ENCODE peak calls at places on chromosomes 2 and 18, in four cellular contexts. Z is effector memory CD4-positive, alpha-beta T cell; W is neural progenitor cell; P is heart left ventricle. T is an unnamed sample. For H3K9me3, the result is how much of the 10 kb centered on the place peaks cover.

GRCh38 chr18:54958711-54959625 is at the start of gene CCDC68:
- DNase-seq in Z (no peak), W (peak), P (peak), T (peak)

GRCh38 chr18:26656944-26657536 is 108.7 kb upstream of the KCTD1 start:
- DNase-seq in Z (no peak), W (peak), P (peak), T (peak)

GRCh38 chr18:48885266-48885950 is 65.4 kb downstream of the SMAD7 start:
- DNase-seq in Z (no peak), W (no peak), P (no peak), T (peak)

GRCh38 chr18:23406271-23406787 is 46.8 kb upstream of the RIOK3 start:
- DNase-seq in Z (no peak), W (no peak), P (no peak), T (no peak)

GRCh38 chr2:11914455-11914854 is 168.0 kb downstream of the LPIN1 start:
- DNase-seq in Z (no peak), W (no peak), P (no peak), T (no peak)

GRCh38 chr2:233438573-233439147 is 84.4 kb downstream of the DGKD start:
- DNase-seq in Z (no peak), W (no peak), P (no peak), T (no peak)

GRCh38 chr2:199100326-199101110 is 357.2 kb downstream of the SATB2 start:
- DNase-seq in Z (no peak), W (no peak), P (no peak), T (no peak)

GRCh38 chr2:86790828-86791561 is at the start of gene CD8A:
- DNase-seq in Z (no peak), W (peak), P (no peak), T (no peak)

GRCh38 chr2:16629770-16630169 is 35.9 kb downstream of the CYRIA start:
- DNase-seq in Z (no peak), W (no peak), P (no peak), T (no peak)

GRCh38 chr2:38626326-38627031 is 23.8 kb upstream of the HNRNPLL start:
- DNase-seq in Z (peak), W (no peak), P (no peak), T (no peak)

GRCh38 chr18:21179590-21180220 is 62.3 kb upstream of the GREB1L start:
- DNase-seq in Z (peak), W (peak), P (peak), T (no peak)

GRCh38 chr18:48488388-48488850 is 50.4 kb upstream of the CTIF start:
- DNase-seq in Z (no peak), W (no peak), P (peak), T (peak)

GRCh38 chr2:143193121-143193520 is 63.9 kb downstream of the ARHGAP15 start:
- DNase-seq in Z (no peak), W (no peak), P (no peak), T (no peak)

GRCh38 chr2:48601349-48601748 is 16.3 kb upstream of the GTF2A1L start:
- DNase-seq in Z (no peak), W (peak), P (no peak), T (no peak)

GRCh38 chr2:41381701-41382100 is 666.1 kb upstream of the PKDCC start:
- DNase-seq in Z (no peak), W (no peak), P (no peak), T (no peak)

GRCh38 chr2:133331437-133331836 is 236.8 kb downstream of the NCKAP5 start:
- DNase-seq in Z (no peak), W (no peak), P (no peak), T (no peak)

GRCh38 chr2:118987886-118988285 is 45.9 kb downstream of the MARCO start:
- DNase-seq in Z (no peak), W (no peak), P (peak), T (peak)

GRCh38 chr18:58805482-58806187 is 59.0 kb upstream of the ZNF532 start:
- DNase-seq in Z (no peak), W (peak), P (no peak), T (no peak)

GRCh38 chr2:46800218-46800617 is 115.4 kb downstream of the MCFD2 start:
- DNase-seq in Z (no peak), W (no peak), P (no peak), T (no peak)

GRCh38 chr2:222919841-222920609 is 59.2 kb downstream of the ACSL3 start:
- DNase-seq in Z (no peak), W (no peak), P (no peak), T (no peak)

GRCh38 chr2:152548996-152549395 is 168.3 kb downstream of the PRPF40A start:
- DNase-seq in Z (no peak), W (no peak), P (no peak), T (no peak)

GRCh38 chr2:76450024-76450475 is 739.3 kb upstream of the GCFC2 start:
- DNase-seq in Z (no peak), W (no peak), P (no peak), T (no peak)

GRCh38 chr2:18611184-18611583 is 21.8 kb upstream of the NT5C1B start:
- DNase-seq in Z (no peak), W (no peak), P (no peak), T (no peak)

GRCh38 chr2:232901711-232902578 is 31.9 kb downstream of the SNORC start:
- DNase-seq in Z (no peak), W (no peak), P (no peak), T (peak)

GRCh38 chr2:226740039-226740648 is 59.5 kb downstream of the IRS1 start:
- DNase-seq in Z (no peak), W (no peak), P (no peak), T (no peak)

GRCh38 chr2:172702451-172702850 is 33.2 kb upstream of the RAPGEF4 start:
- DNase-seq in Z (no peak), W (no peak), P (no peak), T (no peak)

GRCh38 chr2:229622495-229623355 is 91.6 kb downstream of the DNER start:
- DNase-seq in Z (no peak), W (no peak), P (no peak), T (no peak)

GRCh38 chr2:39845460-39846146 is 66.5 kb upstream of the THUMPD2 start:
- DNase-seq in Z (no peak), W (no peak), P (no peak), T (no peak)

GRCh38 chr2:64145760-64146159 is 1.5 kb upstream of the PELI1 start:
- DNase-seq in Z (no peak), W (no peak), P (no peak), T (no peak)

GRCh38 chr2:136238552-136239346 is 120.8 kb upstream of the CXCR4 start:
- DNase-seq in Z (peak), W (peak), P (peak), T (no peak)

GRCh38 chr2:83054751-83055150 is 1404.3 kb downstream of the SUCLG1 start:
- DNase-seq in Z (no peak), W (no peak), P (no peak), T (no peak)

GRCh38 chr2:83055338-83056010 is 1403.6 kb downstream of the SUCLG1 start:
- DNase-seq in Z (no peak), W (no peak), P (no peak), T (no peak)

GRCh38 chr2:83051538-83052192 is 1407.4 kb downstream of the SUCLG1 start:
- DNase-seq in Z (no peak), W (no peak), P (no peak), T (no peak)
- H3K9me3 ChIP-seq in Z (under half), W (under half), P (under half), T (under half)

GRCh38 chr2:101738649-101739048 is 41.1 kb downstream of the MAP4K4 start:
- DNase-seq in Z (no peak), W (no peak), P (no peak), T (no peak)
- H3K9me3 ChIP-seq in Z (under half), W (under half), P (under half), T (under half)

GRCh38 chr2:89781962-89782361 is 1090.5 kb downstream of the RPIA start:
- DNase-seq in Z (no peak), W (no peak), P (no peak), T (no peak)

GRCh38 chr2:89784960-89785359 is 1093.5 kb downstream of the RPIA start:
- DNase-seq in Z (no peak), W (no peak), P (no peak), T (no peak)

GRCh38 chr2:89775885-89776284 is 1084.4 kb downstream of the RPIA start:
- DNase-seq in Z (no peak), W (no peak), P (no peak), T (no peak)

GRCh38 chr2:89780318-89780717 is 1088.8 kb downstream of the RPIA start:
- DNase-seq in Z (no peak), W (no peak), P (no peak), T (no peak)
- H3K9me3 ChIP-seq in Z (under half), W (half or more), P (half or more), T (half or more)

DNA sequence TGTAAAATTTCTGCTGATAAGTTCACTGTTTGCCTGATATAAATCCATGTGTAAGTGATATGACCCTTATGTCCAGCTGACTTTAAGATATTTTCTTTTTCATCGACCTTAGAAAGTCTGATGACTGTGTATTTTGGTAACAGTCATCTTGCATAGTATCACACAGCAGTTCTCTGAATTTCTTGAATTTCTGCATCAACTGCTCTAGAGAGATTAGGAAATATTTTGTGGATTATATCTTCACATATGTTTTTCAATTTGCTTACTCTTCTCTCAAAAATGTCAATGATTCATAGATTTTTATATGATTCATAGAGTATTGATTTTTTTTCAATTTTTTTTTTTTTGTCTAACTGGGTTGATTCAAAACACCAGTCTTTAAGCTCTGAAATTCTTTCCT is 945.3 kb downstream of the TRIB2 start:
- DNase-seq in Z (no peak), W (no peak), P (no peak), T (no peak)
- H3K9me3 ChIP-seq in Z (under half), W (under half), P (under half), T (under half)

GRCh38 chr2:177427316-177427715 is 34.7 kb downstream of the AGPS start:
- DNase-seq in Z (no peak), W (no peak), P (no peak), T (no peak)

GRCh38 chr2:177433402-177433801 is 40.8 kb downstream of the AGPS start:
- DNase-seq in Z (no peak), W (no peak), P (no peak), T (no peak)

GRCh38 chr2:177429688-177430325 is 37.2 kb downstream of the AGPS start:
- DNase-seq in Z (no peak), W (no peak), P (no peak), T (peak)

GRCh38 chr2:177432703-177433102 is 40.1 kb downstream of the AGPS start:
- DNase-seq in Z (no peak), W (no peak), P (no peak), T (no peak)

GRCh38 chr2:177430425-177430824 is 37.9 kb downstream of the AGPS start:
- DNase-seq in Z (no peak), W (no peak), P (no peak), T (no peak)
- H3K9me3 ChIP-seq in Z (under half), W (under half), P (under half), T (under half)

DNA sequence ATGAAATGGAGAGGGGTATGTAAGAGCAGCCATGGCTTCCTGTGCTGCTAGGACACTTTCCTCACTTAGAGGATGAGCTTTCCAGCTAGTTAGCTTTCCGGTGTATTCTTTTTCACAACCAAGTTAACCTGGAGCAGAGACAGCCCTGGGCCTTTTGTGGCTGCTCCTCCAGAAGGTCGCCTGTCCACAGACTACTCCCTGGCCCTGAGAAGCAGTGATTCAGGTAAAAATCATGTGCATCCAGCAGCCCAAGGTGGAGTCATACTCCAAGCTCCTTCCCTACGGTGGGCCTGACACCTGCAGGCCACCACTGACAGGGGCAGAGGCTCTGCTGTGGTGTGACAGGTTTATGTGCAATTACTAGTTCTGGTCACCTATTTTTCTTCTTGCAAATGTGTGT is 187.2 kb downstream of the ANKRD30B start:
- DNase-seq in Z (no peak), W (no peak), P (no peak), T (no peak)
- H3K9me3 ChIP-seq in Z (under half), W (under half), P (under half), T (under half)

GRCh38 chr2:126901459-126901858 is 2.8 kb downstream of the TEX51 start:
- DNase-seq in Z (no peak), W (no peak), P (no peak), T (no peak)

GRCh38 chr2:126902152-126902835 is 3.6 kb downstream of the TEX51 start:
- DNase-seq in Z (no peak), W (no peak), P (peak), T (no peak)

GRCh38 chr2:126900646-126901319 is 2.1 kb downstream of the TEX51 start:
- DNase-seq in Z (no peak), W (no peak), P (no peak), T (no peak)

GRCh38 chr2:126898636-126899035 is at the start of gene TEX51:
- DNase-seq in Z (no peak), W (no peak), P (no peak), T (no peak)

DNA sequence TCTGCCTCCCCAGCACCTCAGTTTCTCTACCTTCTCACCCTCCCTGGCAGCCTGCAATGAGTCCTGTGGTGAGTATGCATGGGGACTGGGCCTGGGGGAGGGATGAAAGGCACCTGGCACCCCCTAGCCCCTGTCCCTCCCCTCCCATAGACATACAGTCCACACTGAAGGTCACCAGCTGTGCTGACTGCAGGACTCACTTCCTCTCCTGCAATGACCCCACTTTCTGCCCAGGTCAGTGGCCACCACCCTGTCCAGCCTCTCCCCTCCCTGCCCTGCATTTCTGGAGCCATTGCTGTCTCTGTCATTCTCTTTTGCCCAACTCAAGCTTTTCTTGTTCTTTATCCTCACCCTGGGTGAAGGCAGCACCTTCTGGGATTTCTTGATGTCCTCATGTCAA is 1.1 kb downstream of the TEX51 start:
- DNase-seq in Z (no peak), W (no peak), P (no peak), T (no peak)
- H3K9me3 ChIP-seq in Z (under half), W (under half), P (under half), T (under half)

GRCh38 chr2:185014076-185014475 is 415.7 kb downstream of the ZNF804A start:
- DNase-seq in Z (no peak), W (no peak), P (no peak), T (no peak)

DNA sequence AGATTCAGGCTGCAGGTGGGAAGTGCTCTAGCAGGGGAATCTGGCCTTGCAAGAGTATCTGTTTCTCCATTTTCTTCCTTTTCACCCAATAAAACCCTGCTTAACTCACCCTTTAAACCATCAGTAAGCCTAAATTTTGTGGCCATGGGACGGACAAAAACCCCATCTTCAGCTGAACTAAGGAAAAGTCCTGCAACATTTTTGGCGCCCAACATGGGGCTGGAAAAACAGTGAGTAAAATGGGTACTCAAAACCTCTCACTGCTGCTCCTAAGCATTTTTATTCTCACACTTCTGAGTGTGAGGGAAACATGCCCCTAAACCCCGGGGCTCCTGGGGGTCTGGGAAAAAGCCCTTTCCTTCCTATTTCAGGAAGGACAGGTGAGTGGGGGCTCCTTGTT is 414.3 kb downstream of the ZNF804A start:
- DNase-seq in Z (no peak), W (peak), P (no peak), T (no peak)
- H3K9me3 ChIP-seq in Z (under half), W (under half), P (under half), T (half or more)

GRCh38 chr2:129695496-129695895 is 284.0 kb upstream of the RAB6C start:
- DNase-seq in Z (no peak), W (no peak), P (no peak), T (no peak)

GRCh38 chr2:129689600-129689999 is 289.9 kb upstream of the RAB6C start:
- DNase-seq in Z (no peak), W (no peak), P (no peak), T (no peak)

DNA sequence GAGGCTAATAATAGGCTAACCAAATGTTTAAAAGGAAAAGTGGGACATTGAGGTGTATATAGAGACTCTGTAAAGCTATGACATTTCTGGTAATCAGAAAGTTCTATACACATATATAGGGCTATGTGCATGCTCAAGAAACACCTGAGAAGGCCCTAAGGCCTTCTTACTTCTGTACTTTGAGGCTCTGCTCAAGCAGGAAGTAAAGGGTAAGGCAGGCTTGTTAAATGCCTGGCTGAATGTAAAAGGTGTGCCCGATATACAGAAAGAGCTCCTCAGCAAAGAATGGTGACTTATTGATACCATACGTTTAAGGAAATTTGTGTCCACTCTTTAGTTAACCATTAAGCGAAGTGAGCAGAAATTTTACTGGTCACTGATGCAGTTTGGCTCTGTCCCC is 289.4 kb upstream of the RAB6C start:
- DNase-seq in Z (no peak), W (no peak), P (no peak), T (no peak)
- H3K9me3 ChIP-seq in Z (under half), W (under half), P (under half), T (under half)

GRCh38 chr2:4883375-4883774 is 808.8 kb upstream of the SOX11 start:
- DNase-seq in Z (no peak), W (no peak), P (no peak), T (no peak)
- H3K9me3 ChIP-seq in Z (under half), W (under half), P (under half), T (under half)